ENCODE peak calls at places on chromosomes 6 and 20, in eight cellular contexts. One of them, this sample, is unnamed.

GRCh38 chr6:1215884-1216487 is 95.9 kb upstream of the FOXQ1 start:
- DNase-seq in right lobe of liver: no peak
- DNase-seq in omental fat pad: no peak
- DNase-seq in activated CD4-positive, CD25-positive, alpha-beta regulatory T cell treated with anti-CD3 and anti-CD28 coated beads, Interleukin-2, amount 50 U/mL, for 72 hours: no peak
- DNase-seq in stimulated activated naive B cell treated with anti-CD40 and anti-IgM and Interleukin-4, amounts not matched to agents 10 μg/mL and 1 μg/mL and 100 μg/mL, for 72 hours: no peak
- DNase-seq in retina: no peak
- DNase-seq in germinal center: no peak
- DNase-seq in GDM1: no peak
- DNase-seq in this sample: no peak

GRCh38 chr6:76555090-76555489 is 482.6 kb upstream of the IMPG1 start:
- DNase-seq in right lobe of liver: no peak
- DNase-seq in retina: no peak
- DNase-seq in activated CD4-positive, CD25-positive, alpha-beta regulatory T cell treated with anti-CD3 and anti-CD28 coated beads, Interleukin-2, amount 50 U/mL, for 72 hours: no peak
- DNase-seq in germinal center: no peak
- DNase-seq in stimulated activated naive B cell treated with anti-CD40 and anti-IgM and Interleukin-4, amounts not matched to agents 10 μg/mL and 1 μg/mL and 100 μg/mL, for 72 hours: no peak
- DNase-seq in omental fat pad: no peak
- DNase-seq in GDM1: no peak
- DNase-seq in this sample: no peak

GRCh38 chr6:107704377-107705013 is 119.6 kb downstream of the SCML4 start:
- DNase-seq in activated CD4-positive, CD25-positive, alpha-beta regulatory T cell treated with anti-CD3 and anti-CD28 coated beads, Interleukin-2, amount 50 U/mL, for 72 hours: no peak
- DNase-seq in germinal center: peak; percentile 51
- DNase-seq in retina: peak; percentile 68
- DNase-seq in omental fat pad: no peak
- DNase-seq in GDM1: no peak
- DNase-seq in stimulated activated naive B cell treated with anti-CD40 and anti-IgM and Interleukin-4, amounts not matched to agents 10 μg/mL and 1 μg/mL and 100 μg/mL, for 72 hours: no peak
- DNase-seq in right lobe of liver: no peak
- DNase-seq in this sample: no peak

GRCh38 chr6:12605888-12606345 is 110.7 kb upstream of the PHACTR1 start:
- DNase-seq in germinal center: peak; percentile 30
- DNase-seq in omental fat pad: peak; percentile 27
- DNase-seq in stimulated activated naive B cell treated with anti-CD40 and anti-IgM and Interleukin-4, amounts not matched to agents 10 μg/mL and 1 μg/mL and 100 μg/mL, for 72 hours: peak; percentile 37
- DNase-seq in right lobe of liver: no peak
- DNase-seq in GDM1: peak; percentile 45
- DNase-seq in retina: peak; percentile 67
- DNase-seq in activated CD4-positive, CD25-positive, alpha-beta regulatory T cell treated with anti-CD3 and anti-CD28 coated beads, Interleukin-2, amount 50 U/mL, for 72 hours: no peak
- DNase-seq in this sample: peak; percentile 11

GRCh38 chr6:2875840-2876207 is 27.3 kb downstream of the SERPINB9 start:
- DNase-seq in activated CD4-positive, CD25-positive, alpha-beta regulatory T cell treated with anti-CD3 and anti-CD28 coated beads, Interleukin-2, amount 50 U/mL, for 72 hours: no peak
- DNase-seq in stimulated activated naive B cell treated with anti-CD40 and anti-IgM and Interleukin-4, amounts not matched to agents 10 μg/mL and 1 μg/mL and 100 μg/mL, for 72 hours: peak; percentile 52
- DNase-seq in GDM1: no peak
- DNase-seq in retina: no peak
- DNase-seq in germinal center: peak; percentile 76
- DNase-seq in right lobe of liver: peak; percentile 72
- DNase-seq in omental fat pad: no peak
- DNase-seq in this sample: no peak

GRCh38 chr20:41560971-41561370 is 57.2 kb downstream of the CHD6 start:
- DNase-seq in activated CD4-positive, CD25-positive, alpha-beta regulatory T cell treated with anti-CD3 and anti-CD28 coated beads, Interleukin-2, amount 50 U/mL, for 72 hours: no peak
- DNase-seq in omental fat pad: no peak
- DNase-seq in stimulated activated naive B cell treated with anti-CD40 and anti-IgM and Interleukin-4, amounts not matched to agents 10 μg/mL and 1 μg/mL and 100 μg/mL, for 72 hours: no peak
- DNase-seq in GDM1: no peak
- DNase-seq in right lobe of liver: no peak
- DNase-seq in retina: no peak
- DNase-seq in germinal center: no peak
- DNase-seq in this sample: no peak

GRCh38 chr6:111757342-111757741 is 115.9 kb downstream of the FYN start:
- DNase-seq in activated CD4-positive, CD25-positive, alpha-beta regulatory T cell treated with anti-CD3 and anti-CD28 coated beads, Interleukin-2, amount 50 U/mL, for 72 hours: no peak
- DNase-seq in right lobe of liver: no peak
- DNase-seq in omental fat pad: no peak
- DNase-seq in stimulated activated naive B cell treated with anti-CD40 and anti-IgM and Interleukin-4, amounts not matched to agents 10 μg/mL and 1 μg/mL and 100 μg/mL, for 72 hours: no peak
- DNase-seq in germinal center: no peak
- DNase-seq in retina: no peak
- DNase-seq in GDM1: no peak
- DNase-seq in this sample: no peak

GRCh38 chr20:3282271-3283221 is 43.6 kb upstream of the SLC4A11 start:
- DNase-seq in germinal center: no peak
- DNase-seq in stimulated activated naive B cell treated with anti-CD40 and anti-IgM and Interleukin-4, amounts not matched to agents 10 μg/mL and 1 μg/mL and 100 μg/mL, for 72 hours: no peak
- DNase-seq in activated CD4-positive, CD25-positive, alpha-beta regulatory T cell treated with anti-CD3 and anti-CD28 coated beads, Interleukin-2, amount 50 U/mL, for 72 hours: no peak
- DNase-seq in retina: no peak
- DNase-seq in omental fat pad: no peak
- DNase-seq in GDM1: no peak
- DNase-seq in right lobe of liver: no peak
- DNase-seq in this sample: no peak

GRCh38 chr20:48733296-48733790 is 94.5 kb downstream of the PREX1 start:
- DNase-seq in germinal center: peak; percentile 52
- DNase-seq in GDM1: no peak
- DNase-seq in retina: no peak
- DNase-seq in activated CD4-positive, CD25-positive, alpha-beta regulatory T cell treated with anti-CD3 and anti-CD28 coated beads, Interleukin-2, amount 50 U/mL, for 72 hours: no peak
- DNase-seq in right lobe of liver: no peak
- DNase-seq in omental fat pad: no peak
- DNase-seq in stimulated activated naive B cell treated with anti-CD40 and anti-IgM and Interleukin-4, amounts not matched to agents 10 μg/mL and 1 μg/mL and 100 μg/mL, for 72 hours: no peak
- DNase-seq in this sample: no peak

GRCh38 chr6:143396497-143397228 is 53.8 kb downstream of the ADAT2 start:
- DNase-seq in germinal center: no peak
- DNase-seq in right lobe of liver: no peak
- DNase-seq in activated CD4-positive, CD25-positive, alpha-beta regulatory T cell treated with anti-CD3 and anti-CD28 coated beads, Interleukin-2, amount 50 U/mL, for 72 hours: no peak
- DNase-seq in GDM1: no peak
- DNase-seq in omental fat pad: no peak
- DNase-seq in retina: no peak
- DNase-seq in stimulated activated naive B cell treated with anti-CD40 and anti-IgM and Interleukin-4, amounts not matched to agents 10 μg/mL and 1 μg/mL and 100 μg/mL, for 72 hours: no peak
- DNase-seq in this sample: no peak

GRCh38 chr6:106510090-106510970 is 119.0 kb downstream of the RTN4IP1 start:
- DNase-seq in GDM1: no peak
- DNase-seq in right lobe of liver: peak; percentile 77
- DNase-seq in activated CD4-positive, CD25-positive, alpha-beta regulatory T cell treated with anti-CD3 and anti-CD28 coated beads, Interleukin-2, amount 50 U/mL, for 72 hours: peak; percentile 61
- DNase-seq in retina: peak; percentile 72
- DNase-seq in omental fat pad: no peak
- DNase-seq in germinal center: peak; percentile 81
- DNase-seq in stimulated activated naive B cell treated with anti-CD40 and anti-IgM and Interleukin-4, amounts not matched to agents 10 μg/mL and 1 μg/mL and 100 μg/mL, for 72 hours: peak; percentile 66
- DNase-seq in this sample: no peak

GRCh38 chr6:85323435-85324040 is 126.3 kb upstream of the NT5E start:
- DNase-seq in germinal center: peak; percentile 14
- DNase-seq in retina: peak; percentile 54
- DNase-seq in activated CD4-positive, CD25-positive, alpha-beta regulatory T cell treated with anti-CD3 and anti-CD28 coated beads, Interleukin-2, amount 50 U/mL, for 72 hours: peak; percentile 59
- DNase-seq in right lobe of liver: no peak
- DNase-seq in omental fat pad: peak; percentile 95
- DNase-seq in stimulated activated naive B cell treated with anti-CD40 and anti-IgM and Interleukin-4, amounts not matched to agents 10 μg/mL and 1 μg/mL and 100 μg/mL, for 72 hours: peak; percentile 49
- DNase-seq in GDM1: peak; percentile 43
- DNase-seq in this sample: peak; percentile 25

GRCh38 chr6:13818341-13818740 is 4.0 kb upstream of the MCUR1 start:
- DNase-seq in stimulated activated naive B cell treated with anti-CD40 and anti-IgM and Interleukin-4, amounts not matched to agents 10 μg/mL and 1 μg/mL and 100 μg/mL, for 72 hours: no peak
- DNase-seq in right lobe of liver: no peak
- DNase-seq in retina: no peak
- DNase-seq in GDM1: no peak
- DNase-seq in activated CD4-positive, CD25-positive, alpha-beta regulatory T cell treated with anti-CD3 and anti-CD28 coated beads, Interleukin-2, amount 50 U/mL, for 72 hours: no peak
- DNase-seq in germinal center: no peak
- DNase-seq in omental fat pad: no peak
- DNase-seq in this sample: no peak

GRCh38 chr6:83055366-83055964 is 10.2 kb downstream of the UBE3D start:
- DNase-seq in GDM1: no peak
- DNase-seq in stimulated activated naive B cell treated with anti-CD40 and anti-IgM and Interleukin-4, amounts not matched to agents 10 μg/mL and 1 μg/mL and 100 μg/mL, for 72 hours: no peak
- DNase-seq in right lobe of liver: no peak
- DNase-seq in activated CD4-positive, CD25-positive, alpha-beta regulatory T cell treated with anti-CD3 and anti-CD28 coated beads, Interleukin-2, amount 50 U/mL, for 72 hours: no peak
- DNase-seq in retina: peak; percentile 75
- DNase-seq in germinal center: peak; percentile 62
- DNase-seq in omental fat pad: no peak
- DNase-seq in this sample: no peak

GRCh38 chr6:110524305-110524704 is 47.9 kb upstream of the SLC22A16 start:
- DNase-seq in germinal center: no peak
- DNase-seq in right lobe of liver: no peak
- DNase-seq in retina: no peak
- DNase-seq in omental fat pad: no peak
- DNase-seq in stimulated activated naive B cell treated with anti-CD40 and anti-IgM and Interleukin-4, amounts not matched to agents 10 μg/mL and 1 μg/mL and 100 μg/mL, for 72 hours: no peak
- DNase-seq in GDM1: no peak
- DNase-seq in activated CD4-positive, CD25-positive, alpha-beta regulatory T cell treated with anti-CD3 and anti-CD28 coated beads, Interleukin-2, amount 50 U/mL, for 72 hours: no peak
- DNase-seq in this sample: no peak

This sample was measured in thoracic aorta.